ENCODE peak calls at places on chromosomes 16 and 17, in eight cellular contexts. O, M, L, S, Y, X, R and U are unnamed samples.
A peak's percentile ranks its signal among the peaks of the same experiment; 100 is the strongest.

GRCh38 chr17:59753522-59754467 is 46.3 kb downstream of the VMP1 start:
- DNase-seq in O (peak; percentile 81), M (no peak), L (peak; percentile 73), S (peak; percentile 47), Y (peak; percentile 68), X (no peak), R (peak; percentile 73), U (no peak)

GRCh38 chr16:27595461-27595860 is 45.5 kb downstream of the KATNIP start:
- DNase-seq in O (no peak), M (no peak), L (no peak), S (no peak), Y (no peak), X (no peak), R (no peak), U (no peak)

GRCh38 chr16:50285406-50286003 is 19.2 kb downstream of the ADCY7 start:
- DNase-seq in O (no peak), M (no peak), L (no peak), S (no peak), Y (no peak), X (no peak), R (no peak), U (no peak)

GRCh38 chr17:11268176-11268575 is 27.2 kb downstream of the SHISA6 start:
- DNase-seq in O (no peak), M (no peak), L (no peak), S (no peak), Y (no peak), X (no peak), R (no peak), U (no peak)

GRCh38 chr16:2929693-2930092 is 18.0 kb downstream of the FLYWCH1 start:
- DNase-seq in O (no peak), M (no peak), L (no peak), S (no peak), Y (no peak), X (no peak), R (no peak), U (no peak)

GRCh38 chr16:77219437-77219836 is 20.2 kb downstream of the SYCE1L start:
- DNase-seq in O (no peak), M (no peak), L (no peak), S (no peak), Y (no peak), X (no peak), R (no peak), U (no peak)

GRCh38 chr17:9072626-9073339 is 51.5 kb downstream of the NTN1 start:
- DNase-seq in O (no peak), M (no peak), L (no peak), S (peak; percentile 39), Y (no peak), X (no peak), R (peak; percentile 8), U (no peak)

GRCh38 chr16:80122155-80122554 is 418.6 kb upstream of the DYNLRB2 start:
- DNase-seq in O (no peak), M (no peak), L (peak; percentile 11), S (peak; percentile 51), Y (no peak), X (no peak), R (peak; percentile 64), U (no peak)

GRCh38 chr17:13355054-13355453 is 246.7 kb downstream of the HS3ST3A1 start:
- DNase-seq in O (no peak), M (no peak), L (no peak), S (no peak), Y (no peak), X (no peak), R (no peak), U (no peak)

GRCh38 chr17:12580640-12581039 is 85.0 kb upstream of the MYOCD start:
- DNase-seq in O (no peak), M (no peak), L (no peak), S (no peak), Y (no peak), X (no peak), R (peak; percentile 33), U (no peak)

GRCh38 chr17:17155568-17155967 is 50.6 kb downstream of the PLD6 start:
- DNase-seq in O (no peak), M (no peak), L (no peak), S (no peak), Y (no peak), X (no peak), R (no peak), U (no peak)
- TF ChIP-seq CTCF in O (no peak), M (no peak), L (no peak), S (no peak), Y (no peak), X (no peak), R (no peak), U (no peak)

DNA sequence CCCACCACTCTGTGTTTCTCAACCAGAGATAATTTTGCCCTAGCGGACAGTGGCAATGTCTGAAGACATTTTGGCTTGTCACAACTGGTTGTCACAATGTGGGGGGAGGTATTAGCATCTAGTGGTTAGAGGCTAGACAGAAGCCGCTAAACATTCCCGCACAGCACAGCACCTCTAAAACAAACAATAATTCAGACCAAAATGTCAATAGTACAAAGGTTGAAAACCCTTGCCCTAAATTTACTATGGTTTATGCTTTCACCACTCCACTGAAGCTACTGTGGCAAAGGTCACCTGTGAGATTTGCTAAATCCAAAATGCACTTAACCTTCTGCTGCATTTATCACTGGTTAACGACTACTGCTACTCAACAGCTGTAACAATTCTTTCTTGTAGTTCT is 14.1 kb downstream of the NUP88 start:
- DNase-seq in O (no peak), M (no peak), L (no peak), S (no peak), Y (no peak), X (no peak), R (no peak), U (no peak)
- TF ChIP-seq CTCF in O (no peak), M (no peak), L (no peak), S (no peak), Y (no peak), X (no peak), R (no peak), U (no peak)

DNA sequence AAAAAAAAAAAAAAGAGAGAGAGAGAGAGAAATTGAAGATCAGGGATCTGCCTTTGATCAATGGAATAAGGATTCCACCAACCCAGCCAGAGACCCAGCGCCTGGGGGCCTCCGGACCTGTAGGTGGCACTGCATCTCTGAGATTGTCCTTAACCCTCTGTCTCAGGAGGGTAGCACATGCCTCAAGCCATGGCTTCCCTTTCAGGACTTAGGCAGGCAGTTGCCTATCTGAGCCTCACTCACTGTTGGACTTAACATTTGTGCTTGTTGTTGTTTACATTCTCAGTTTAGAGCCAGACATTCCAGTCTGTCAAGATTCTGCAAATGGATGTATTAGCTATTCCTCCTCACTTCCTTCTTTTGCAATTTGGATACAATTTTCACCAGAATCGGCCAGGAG is 5.1 kb upstream of the SCNN1B start:
- DNase-seq in O (peak; percentile 16), M (no peak), L (no peak), S (peak; percentile 48), Y (peak; percentile 57), X (no peak), R (no peak), U (no peak)
- TF ChIP-seq CTCF in O (peak; percentile 31), M (no peak), L (no peak), S (no peak), Y (no peak), X (no peak), R (no peak), U (no peak)

DNA sequence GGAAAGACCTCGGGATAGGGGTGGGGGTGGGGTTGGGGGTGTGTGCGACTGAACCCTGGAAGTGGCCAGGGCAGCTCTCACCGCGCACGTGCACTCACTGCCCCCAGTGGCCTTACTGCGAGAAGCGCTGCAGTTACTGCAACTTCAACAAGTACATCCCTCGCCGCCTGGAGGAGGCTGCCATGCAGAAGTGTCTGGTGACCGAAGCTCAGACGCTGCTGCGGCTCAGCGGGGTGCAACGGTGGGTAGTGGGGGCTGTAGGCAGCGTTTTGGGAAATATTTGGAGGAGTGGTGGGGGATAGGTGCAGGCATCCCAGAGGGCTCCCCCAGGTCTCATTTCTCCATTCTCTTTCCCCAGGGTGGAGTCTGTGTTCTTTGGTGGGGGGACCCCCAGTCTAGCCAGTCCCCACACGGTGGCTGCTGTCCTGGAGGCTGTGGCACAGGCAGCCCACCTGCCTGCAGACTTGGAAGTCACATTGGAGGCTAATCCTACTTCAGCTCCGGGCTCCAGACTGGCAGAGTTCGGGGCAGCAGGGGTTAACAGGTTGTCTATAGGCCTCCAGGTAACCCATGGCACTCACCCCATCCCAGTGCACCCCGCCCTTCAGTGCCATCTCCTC is 972 bp downstream of the RSAD1 start:
- DNase-seq in O (peak; percentile 90), M (peak; percentile 51), L (no peak), S (peak; percentile 88), Y (peak; percentile 81), X (peak; percentile 92), R (peak; percentile 57), U (peak; percentile 41)
- TF ChIP-seq CTCF in O (peak; percentile 58), M (no peak), L (peak; percentile 53), S (peak; percentile 39), Y (peak; percentile 51), X (peak; percentile 30), R (peak; percentile 31), U (peak; percentile 24)

GRCh38 chr17:82616021-82616703 is 32.1 kb downstream of the WDR45B start:
- DNase-seq in O (no peak), M (no peak), L (no peak), S (no peak), Y (no peak), X (peak; percentile 61), R (no peak), U (no peak)

GRCh38 chr17:82619211-82619610 is 29.0 kb downstream of the WDR45B start:
- DNase-seq in O (no peak), M (no peak), L (no peak), S (no peak), Y (no peak), X (peak; percentile 35), R (no peak), U (no peak)

GRCh38 chr17:82613283-82614094 is 34.8 kb downstream of the WDR45B start:
- DNase-seq in O (no peak), M (no peak), L (no peak), S (no peak), Y (no peak), X (no peak), R (no peak), U (no peak)

GRCh38 chr17:82614095-82614631 is 34.1 kb downstream of the WDR45B start:
- DNase-seq in O (no peak), M (no peak), L (no peak), S (no peak), Y (no peak), X (peak; percentile 53), R (no peak), U (no peak)

GRCh38 chr17:82615084-82616020 is 32.9 kb downstream of the WDR45B start:
- DNase-seq in O (peak; percentile 39), M (no peak), L (no peak), S (no peak), Y (no peak), X (peak; percentile 58), R (no peak), U (no peak)
- TF ChIP-seq CTCF in O (peak; percentile 46), M (no peak), L (no peak), S (no peak), Y (no peak), X (no peak), R (no peak), U (no peak)

GRCh38 chr16:86403541-86404163 is 106.7 kb upstream of the FOXF1 start:
- DNase-seq in O (no peak), M (no peak), L (no peak), S (no peak), Y (no peak), X (no peak), R (no peak), U (no peak)
- TF ChIP-seq CTCF in O (no peak), M (no peak), L (peak; percentile 13), S (no peak), Y (no peak), X (no peak), R (no peak), U (no peak)